ENCODE peak calls at places on chromosomes 3 and 15, in nine cellular contexts. One of them, this sample, is unnamed.

GRCh38 chr3:189953551-189953950 is 167.1 kb downstream of the P3H2 start:
- DNase-seq in PC-9: no peak
- DNase-seq in NCI-H774: no peak
- DNase-seq in pons: no peak
- DNase-seq in HS-27A: no peak
- DNase-seq in fibroblast of gingiva: no peak
- DNase-seq in T-helper 17 cell: no peak
- DNase-seq in esophagus muscularis mucosa: no peak
- DNase-seq in activated naive CD8-positive, alpha-beta T cell treated with anti-CD3 and anti-CD28 coated beads, Interleukin-2, amount 50 U/mL, for 24 hours: no peak
- DNase-seq in this sample: no peak

GRCh38 chr3:8765528-8765927 is 3.9 kb downstream of the OXTR start:
- DNase-seq in PC-9: no peak
- DNase-seq in NCI-H774: no peak
- DNase-seq in pons: no peak
- DNase-seq in HS-27A: no peak
- DNase-seq in fibroblast of gingiva: no peak
- DNase-seq in T-helper 17 cell: no peak
- DNase-seq in esophagus muscularis mucosa: peak; percentile 92
- DNase-seq in activated naive CD8-positive, alpha-beta T cell treated with anti-CD3 and anti-CD28 coated beads, Interleukin-2, amount 50 U/mL, for 24 hours: no peak
- DNase-seq in this sample: no peak

GRCh38 chr3:29100292-29100691 is 180.6 kb upstream of the RBMS3 start:
- DNase-seq in PC-9: no peak
- DNase-seq in NCI-H774: no peak
- DNase-seq in pons: no peak
- DNase-seq in HS-27A: no peak
- DNase-seq in fibroblast of gingiva: no peak
- DNase-seq in T-helper 17 cell: no peak
- DNase-seq in esophagus muscularis mucosa: no peak
- DNase-seq in activated naive CD8-positive, alpha-beta T cell treated with anti-CD3 and anti-CD28 coated beads, Interleukin-2, amount 50 U/mL, for 24 hours: no peak
- DNase-seq in this sample: no peak

GRCh38 chr3:125054436-125055164 is 1.2 kb downstream of the HEG1 start:
- DNase-seq in PC-9: no peak
- DNase-seq in NCI-H774: no peak
- DNase-seq in pons: peak; percentile 80
- DNase-seq in HS-27A: no peak
- DNase-seq in fibroblast of gingiva: peak; percentile 67
- DNase-seq in T-helper 17 cell: no peak
- DNase-seq in esophagus muscularis mucosa: no peak
- DNase-seq in activated naive CD8-positive, alpha-beta T cell treated with anti-CD3 and anti-CD28 coated beads, Interleukin-2, amount 50 U/mL, for 24 hours: no peak
- DNase-seq in this sample: no peak

GRCh38 chr3:195131149-195131548 is 139.8 kb downstream of the XXYLT1 start:
- DNase-seq in PC-9: no peak
- DNase-seq in NCI-H774: no peak
- DNase-seq in pons: no peak
- DNase-seq in HS-27A: no peak
- DNase-seq in fibroblast of gingiva: no peak
- DNase-seq in T-helper 17 cell: no peak
- DNase-seq in esophagus muscularis mucosa: no peak
- DNase-seq in activated naive CD8-positive, alpha-beta T cell treated with anti-CD3 and anti-CD28 coated beads, Interleukin-2, amount 50 U/mL, for 24 hours: no peak
- DNase-seq in this sample: no peak

GRCh38 chr15:66046751-66047150 is 177.5 kb downstream of the RAB11A start:
- DNase-seq in PC-9: no peak
- DNase-seq in NCI-H774: no peak
- DNase-seq in pons: no peak
- DNase-seq in HS-27A: no peak
- DNase-seq in fibroblast of gingiva: no peak
- DNase-seq in T-helper 17 cell: no peak
- DNase-seq in esophagus muscularis mucosa: no peak
- DNase-seq in activated naive CD8-positive, alpha-beta T cell treated with anti-CD3 and anti-CD28 coated beads, Interleukin-2, amount 50 U/mL, for 24 hours: no peak
- DNase-seq in this sample: no peak

GRCh38 chr3:84836961-84837360 is 121.8 kb upstream of the CADM2 start:
- DNase-seq in PC-9: peak; percentile 41
- DNase-seq in NCI-H774: peak; percentile 71
- DNase-seq in pons: no peak
- DNase-seq in HS-27A: no peak
- DNase-seq in fibroblast of gingiva: no peak
- DNase-seq in T-helper 17 cell: no peak
- DNase-seq in esophagus muscularis mucosa: no peak
- DNase-seq in activated naive CD8-positive, alpha-beta T cell treated with anti-CD3 and anti-CD28 coated beads, Interleukin-2, amount 50 U/mL, for 24 hours: no peak
- DNase-seq in this sample: no peak

GRCh38 chr15:84773716-84774115 is 25.3 kb downstream of the ZNF592 start:
- DNase-seq in PC-9: no peak
- DNase-seq in NCI-H774: no peak
- DNase-seq in pons: peak; percentile 28
- DNase-seq in HS-27A: no peak
- DNase-seq in fibroblast of gingiva: no peak
- DNase-seq in T-helper 17 cell: no peak
- DNase-seq in esophagus muscularis mucosa: no peak
- DNase-seq in activated naive CD8-positive, alpha-beta T cell treated with anti-CD3 and anti-CD28 coated beads, Interleukin-2, amount 50 U/mL, for 24 hours: no peak
- DNase-seq in this sample: no peak

This sample was measured in memory B cell.